ENCODE peak calls at places on chromosomes 16 and 17, in eight cellular contexts. One of them, this sample, is unnamed.

GRCh38 chr17:76943781-76944213 is 75.6 kb downstream of the MGAT5B start:
- DNase-seq in SK-N-SH: no peak
- DNase-seq in K562: no peak
- DNase-seq in H1: no peak
- DNase-seq in HepG2: no peak
- DNase-seq in A549: no peak
- DNase-seq in WTC11: no peak
- DNase-seq in GM12878: no peak
- DNase-seq in this sample: no peak

GRCh38 chr16:72530434-72530833 is 358.5 kb upstream of the PMFBP1 start:
- DNase-seq in H1: no peak
- DNase-seq in GM12878: no peak
- DNase-seq in A549: no peak
- DNase-seq in WTC11: no peak
- DNase-seq in SK-N-SH: no peak
- DNase-seq in HepG2: no peak
- DNase-seq in K562: no peak
- DNase-seq in this sample: peak

GRCh38 chr17:63337579-63337978 is 108.5 kb downstream of the CYB561 start:
- DNase-seq in H1: no peak
- DNase-seq in A549: no peak
- DNase-seq in GM12878: no peak
- DNase-seq in HepG2: no peak
- DNase-seq in K562: no peak
- DNase-seq in WTC11: no peak
- DNase-seq in SK-N-SH: no peak
- DNase-seq in this sample: no peak

GRCh38 chr16:55655709-55656694 is at the start of gene SLC6A2:
- DNase-seq in A549: no peak
- DNase-seq in K562: no peak
- DNase-seq in SK-N-SH: peak
- DNase-seq in GM12878: no peak
- DNase-seq in HepG2: no peak
- DNase-seq in H1: peak
- DNase-seq in WTC11: peak
- DNase-seq in this sample: no peak

GRCh38 chr17:16106161-16106891 is 106.7 kb downstream of the TTC19 start:
- DNase-seq in H1: no peak
- DNase-seq in SK-N-SH: no peak
- DNase-seq in WTC11: no peak
- DNase-seq in K562: no peak
- DNase-seq in A549: no peak
- DNase-seq in GM12878: no peak
- DNase-seq in HepG2: peak
- DNase-seq in this sample: peak

GRCh38 chr16:53372942-53373871 is 61.1 kb upstream of the RBL2 start:
- DNase-seq in K562: peak
- DNase-seq in WTC11: peak
- DNase-seq in SK-N-SH: peak
- DNase-seq in H1: peak
- DNase-seq in HepG2: no peak
- DNase-seq in A549: peak
- DNase-seq in GM12878: no peak
- DNase-seq in this sample: no peak

GRCh38 chr16:35733278-35733965 is 2274.0 kb downstream of the TP53TG3F start:
- DNase-seq in H1: no peak
- DNase-seq in K562: no peak
- DNase-seq in A549: no peak
- DNase-seq in WTC11: no peak
- DNase-seq in HepG2: no peak
- DNase-seq in SK-N-SH: no peak
- DNase-seq in GM12878: no peak
- DNase-seq in this sample: no peak

GRCh38 chr17:79082311-79083190 is 7.9 kb downstream of the ENGASE start:
- DNase-seq in SK-N-SH: peak
- DNase-seq in H1: peak
- DNase-seq in A549: peak
- DNase-seq in GM12878: no peak
- DNase-seq in WTC11: peak
- DNase-seq in K562: peak
- DNase-seq in HepG2: peak
- DNase-seq in this sample: peak

GRCh38 chr16:23959069-23959800 is 123.5 kb downstream of the PRKCB start:
- DNase-seq in HepG2: no peak
- DNase-seq in SK-N-SH: no peak
- DNase-seq in A549: no peak
- DNase-seq in WTC11: no peak
- DNase-seq in K562: no peak
- DNase-seq in GM12878: no peak
- DNase-seq in H1: no peak
- DNase-seq in this sample: no peak

GRCh38 chr16:24203675-24204074 is 52.5 kb upstream of the CACNG3 start:
- DNase-seq in WTC11: no peak
- DNase-seq in K562: no peak
- DNase-seq in HepG2: no peak
- DNase-seq in H1: no peak
- DNase-seq in GM12878: peak
- DNase-seq in SK-N-SH: no peak
- DNase-seq in A549: no peak
- DNase-seq in this sample: no peak

GRCh38 chr17:65364408-65364807 is 197.0 kb downstream of the AXIN2 start:
- DNase-seq in SK-N-SH: no peak
- DNase-seq in H1: no peak
- DNase-seq in A549: no peak
- DNase-seq in HepG2: no peak
- DNase-seq in WTC11: no peak
- DNase-seq in GM12878: no peak
- DNase-seq in K562: no peak
- DNase-seq in this sample: no peak

GRCh38 chr17:65360961-65361552 is 200.4 kb downstream of the AXIN2 start:
- DNase-seq in GM12878: no peak
- DNase-seq in A549: no peak
- DNase-seq in SK-N-SH: no peak
- DNase-seq in WTC11: no peak
- DNase-seq in HepG2: no peak
- DNase-seq in K562: no peak
- DNase-seq in H1: no peak
- DNase-seq in this sample: no peak

GRCh38 chr17:65365209-65365608 is 196.2 kb downstream of the AXIN2 start:
- DNase-seq in K562: no peak
- DNase-seq in HepG2: no peak
- DNase-seq in GM12878: no peak
- DNase-seq in A549: no peak
- DNase-seq in H1: no peak
- DNase-seq in WTC11: no peak
- DNase-seq in SK-N-SH: no peak
- DNase-seq in this sample: no peak

GRCh38 chr17:65366102-65366844 is 195.2 kb downstream of the AXIN2 start:
- DNase-seq in H1: no peak
- DNase-seq in WTC11: no peak
- DNase-seq in GM12878: no peak
- DNase-seq in A549: no peak
- DNase-seq in SK-N-SH: no peak
- DNase-seq in HepG2: no peak
- DNase-seq in K562: no peak
- DNase-seq in this sample: no peak

GRCh38 chr17:65362826-65363225 is 198.6 kb downstream of the AXIN2 start:
- DNase-seq in GM12878: no peak
- DNase-seq in HepG2: no peak
- DNase-seq in WTC11: no peak
- DNase-seq in K562: no peak
- DNase-seq in SK-N-SH: no peak
- DNase-seq in A549: no peak
- DNase-seq in H1: no peak
- DNase-seq in this sample: peak
- TF ChIP-seq USF2 in GM12878: no peak
- TF ChIP-seq USF2 in HepG2: no peak
- TF ChIP-seq USF2 in WTC11: no peak
- TF ChIP-seq USF2 in K562: no peak
- TF ChIP-seq USF2 in SK-N-SH: no peak
- TF ChIP-seq USF2 in A549: no peak
- TF ChIP-seq USF2 in H1: no peak
- TF ChIP-seq USF2 in this sample: no peak

GRCh38 chr16:66224186-66224585 is 142.3 kb upstream of the CDH5 start:
- DNase-seq in HepG2: no peak
- DNase-seq in SK-N-SH: no peak
- DNase-seq in K562: no peak
- DNase-seq in H1: no peak
- DNase-seq in A549: no peak
- DNase-seq in GM12878: no peak
- DNase-seq in WTC11: no peak
- DNase-seq in this sample: no peak
- TF ChIP-seq USF2 in HepG2: no peak
- TF ChIP-seq USF2 in SK-N-SH: no peak
- TF ChIP-seq USF2 in K562: no peak
- TF ChIP-seq USF2 in H1: no peak
- TF ChIP-seq USF2 in A549: no peak
- TF ChIP-seq USF2 in GM12878: no peak
- TF ChIP-seq USF2 in WTC11: no peak
- TF ChIP-seq USF2 in this sample: no peak

GRCh38 chr17:73770115-73770848 is 126.0 kb upstream of the SDK2 start:
- DNase-seq in H1: no peak
- DNase-seq in K562: no peak
- DNase-seq in A549: peak
- DNase-seq in SK-N-SH: peak
- DNase-seq in HepG2: no peak
- DNase-seq in WTC11: no peak
- DNase-seq in GM12878: no peak
- DNase-seq in this sample: peak
- TF ChIP-seq USF2 in H1: no peak
- TF ChIP-seq USF2 in K562: no peak
- TF ChIP-seq USF2 in A549: no peak
- TF ChIP-seq USF2 in SK-N-SH: peak
- TF ChIP-seq USF2 in HepG2: no peak
- TF ChIP-seq USF2 in WTC11: no peak
- TF ChIP-seq USF2 in GM12878: no peak
- TF ChIP-seq USF2 in this sample: no peak

GRCh38 chr16:66964049-66964448 is 3.0 kb downstream of the CES3 start:
- DNase-seq in HepG2: no peak
- DNase-seq in A549: no peak
- DNase-seq in H1: no peak
- DNase-seq in GM12878: no peak
- DNase-seq in K562: no peak
- DNase-seq in WTC11: no peak
- DNase-seq in SK-N-SH: no peak
- DNase-seq in this sample: no peak

GRCh38 chr16:66960270-66960669 is 796 bp upstream of the CES3 start:
- DNase-seq in SK-N-SH: no peak
- DNase-seq in A549: no peak
- DNase-seq in HepG2: no peak
- DNase-seq in GM12878: no peak
- DNase-seq in K562: no peak
- DNase-seq in H1: no peak
- DNase-seq in WTC11: no peak
- DNase-seq in this sample: no peak

GRCh38 chr16:66958857-66959644 is 2.0 kb upstream of the CES3 start:
- DNase-seq in H1: no peak
- DNase-seq in A549: no peak
- DNase-seq in GM12878: no peak
- DNase-seq in HepG2: no peak
- DNase-seq in K562: no peak
- DNase-seq in WTC11: no peak
- DNase-seq in SK-N-SH: no peak
- DNase-seq in this sample: no peak

GRCh38 chr16:66959645-66960177 is 1.4 kb upstream of the CES3 start:
- DNase-seq in K562: no peak
- DNase-seq in WTC11: no peak
- DNase-seq in SK-N-SH: no peak
- DNase-seq in HepG2: no peak
- DNase-seq in A549: no peak
- DNase-seq in GM12878: no peak
- DNase-seq in H1: no peak
- DNase-seq in this sample: no peak

GRCh38 chr16:66961065-66961744 is at the start of gene CES3:
- DNase-seq in GM12878: no peak
- DNase-seq in K562: peak
- DNase-seq in A549: peak
- DNase-seq in H1: peak
- DNase-seq in HepG2: peak
- DNase-seq in WTC11: peak
- DNase-seq in SK-N-SH: peak
- DNase-seq in this sample: peak
- TF ChIP-seq USF2 in GM12878: no peak
- TF ChIP-seq USF2 in K562: no peak
- TF ChIP-seq USF2 in A549: no peak
- TF ChIP-seq USF2 in H1: no peak
- TF ChIP-seq USF2 in HepG2: no peak
- TF ChIP-seq USF2 in WTC11: no peak
- TF ChIP-seq USF2 in SK-N-SH: no peak
- TF ChIP-seq USF2 in this sample: no peak

DNA sequence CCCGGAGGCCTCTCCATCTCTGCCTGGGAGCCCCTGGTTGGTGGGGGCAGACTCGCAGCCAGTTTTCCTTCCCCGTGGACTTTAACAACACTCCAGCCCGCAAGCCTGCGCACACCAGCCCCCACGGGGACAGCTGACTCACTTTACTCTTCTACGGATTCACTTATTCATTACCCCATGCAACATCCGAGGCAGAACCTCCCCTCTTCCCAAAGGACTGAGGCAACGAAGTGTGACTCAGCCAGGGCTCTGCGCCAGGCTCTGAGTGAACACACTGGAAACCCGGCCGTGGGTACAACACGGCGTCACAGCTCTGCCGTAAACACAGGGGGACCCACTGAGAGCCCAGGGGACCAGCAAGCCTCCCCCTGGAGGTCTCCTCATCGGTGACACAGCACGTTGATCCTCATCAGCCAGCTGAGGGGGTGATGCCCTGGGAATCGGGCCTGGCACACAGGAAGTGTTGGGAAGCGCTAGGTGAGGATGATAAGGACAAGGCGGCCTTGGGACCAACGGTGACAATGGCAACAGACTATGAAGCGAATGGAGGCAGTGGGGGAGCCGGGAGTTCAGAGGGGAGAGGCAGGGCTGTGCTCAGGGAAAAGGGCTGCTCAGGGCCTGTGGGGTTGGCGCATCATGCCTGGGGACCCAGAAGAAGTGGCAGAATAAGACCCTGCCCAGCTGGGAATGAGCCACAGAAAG is 14.6 kb downstream of the COTL1 start:
- DNase-seq in A549: peak
- DNase-seq in SK-N-SH: no peak
- DNase-seq in HepG2: no peak
- DNase-seq in GM12878: no peak
- DNase-seq in K562: no peak
- DNase-seq in H1: no peak
- DNase-seq in WTC11: no peak
- DNase-seq in this sample: peak
- TF ChIP-seq USF2 in A549: peak
- TF ChIP-seq USF2 in SK-N-SH: no peak
- TF ChIP-seq USF2 in HepG2: no peak
- TF ChIP-seq USF2 in GM12878: no peak
- TF ChIP-seq USF2 in K562: no peak
- TF ChIP-seq USF2 in H1: no peak
- TF ChIP-seq USF2 in WTC11: no peak
- TF ChIP-seq USF2 in this sample: peak

DNA sequence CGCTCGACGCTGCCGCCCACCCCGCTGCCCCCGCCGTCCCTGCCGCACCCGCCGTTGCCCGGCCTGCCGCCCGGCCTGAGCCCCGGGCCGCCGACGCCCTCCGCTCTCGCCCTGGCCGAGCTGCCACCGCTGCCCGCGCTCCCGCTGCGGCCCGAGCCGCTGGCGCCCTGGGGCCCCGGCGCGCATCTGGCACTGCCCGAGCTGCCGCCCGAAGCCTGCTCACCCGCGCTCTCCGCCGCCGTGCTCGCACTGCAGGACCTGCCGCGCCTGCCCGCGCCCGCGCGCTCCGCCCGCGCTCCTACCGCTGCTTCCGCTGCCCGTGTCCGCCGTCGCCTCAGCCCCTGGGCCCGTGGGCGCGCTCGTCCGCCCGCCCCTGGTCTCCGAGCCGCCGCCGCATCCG is 8.4 kb upstream of the CLDN9 start:
- DNase-seq in GM12878: no peak
- DNase-seq in SK-N-SH: no peak
- DNase-seq in H1: no peak
- DNase-seq in K562: no peak
- DNase-seq in WTC11: no peak
- DNase-seq in HepG2: no peak
- DNase-seq in A549: no peak
- DNase-seq in this sample: no peak
- TF ChIP-seq USF2 in GM12878: no peak
- TF ChIP-seq USF2 in SK-N-SH: no peak
- TF ChIP-seq USF2 in H1: no peak
- TF ChIP-seq USF2 in K562: no peak
- TF ChIP-seq USF2 in WTC11: no peak
- TF ChIP-seq USF2 in HepG2: no peak
- TF ChIP-seq USF2 in A549: no peak
- TF ChIP-seq USF2 in this sample: no peak

This sample was measured in IMR-90.